ENCODE peak calls at places on chromosomes 16 and 17, in ten cellular contexts. K is AG04450; E is fibroblast of the conjunctiva; R is type B pancreatic cell; N is posterior cingulate gyrus; F is heart right ventricle; X is HTR-8/SVneo; L is CD4-positive, alpha-beta T cell; I is GF-D8; O is HFFc6. H is an unnamed sample.

GRCh38 chr16:4696172-4696904 is 3.0 kb downstream of the NUDT16L1 start:
- DNase-seq in K (no peak), E (no peak), R (no peak), N (peak; percentile 62), F (peak; percentile 60), X (no peak), L (no peak), I (no peak), O (no peak), H (no peak)

GRCh38 chr17:27356091-27356705 is 62.3 kb downstream of the WSB1 start:
- DNase-seq in K (no peak), E (no peak), R (no peak), N (no peak), F (no peak), X (no peak), L (no peak), I (peak; percentile 0), O (no peak), H (no peak)

GRCh38 chr17:80519091-80519781 is 25.4 kb upstream of the RPTOR start:
- DNase-seq in K (no peak), E (no peak), R (no peak), N (no peak), F (no peak), X (peak; percentile 54), L (no peak), I (no peak), O (no peak), H (no peak)

GRCh38 chr17:83111516-83112282 is 32.3 kb downstream of the METRNL start:
- DNase-seq in K (no peak), E (no peak), R (no peak), N (no peak), F (no peak), X (no peak), L (no peak), I (no peak), O (no peak), H (no peak)

GRCh38 chr16:20084624-20085226 is 11.0 kb upstream of the GPR139 start:
- DNase-seq in K (no peak), E (no peak), R (no peak), N (no peak), F (no peak), X (no peak), L (no peak), I (no peak), O (no peak), H (no peak)

GRCh38 chr17:56319531-56319930 is 166.3 kb downstream of the ANKFN1 start:
- DNase-seq in K (peak; percentile 29), E (peak; percentile 63), R (no peak), N (no peak), F (no peak), X (peak; percentile 73), L (no peak), I (no peak), O (peak; percentile 83), H (peak; percentile 36)

GRCh38 chr17:35766903-35767510 is 6.3 kb downstream of the C17orf50 start:
- DNase-seq in K (no peak), E (no peak), R (no peak), N (no peak), F (no peak), X (peak; percentile 65), L (peak; percentile 22), I (peak; percentile 5), O (peak; percentile 46), H (peak; percentile 32)

GRCh38 chr17:16381496-16381820 is 567 bp downstream of the UBB start:
- DNase-seq in K (no peak), E (no peak), R (no peak), N (no peak), F (no peak), X (no peak), L (no peak), I (no peak), O (peak; percentile 7), H (peak; percentile 24)

GRCh38 chr16:85607331-85607765 is 5.8 kb upstream of the GSE1 start:
- DNase-seq in K (no peak), E (no peak), R (no peak), N (no peak), F (no peak), X (no peak), L (no peak), I (peak; percentile 45), O (no peak), H (no peak)

H was measured in fibroblast of gingiva.